ENCODE peak calls at places on chromosomes 1 and 21, in six cellular contexts. N, G, P, M, Z and O are unnamed samples.

GRCh38 chr1:70509996-70510876 is 99.2 kb downstream of the CTH start:
- DNase-seq in M (peak; percentile 95), Z (peak; percentile 73), N (no peak), G (peak; percentile 75), P (peak; percentile 95), O (no peak)

GRCh38 chr1:31164291-31164690 is 75.4 kb downstream of the NKAIN1 start:
- DNase-seq in M (no peak), Z (no peak), P (no peak), N (no peak), G (no peak), O (no peak)

GRCh38 chr1:13807213-13807612 is 107.2 kb downstream of the PRDM2 start:
- DNase-seq in G (no peak), Z (peak; percentile 65), N (no peak), M (no peak), P (no peak), O (no peak)

GRCh38 chr1:98426092-98426491 is 235.4 kb upstream of the SNX7 start:
- DNase-seq in M (no peak), G (no peak), N (no peak), P (no peak), Z (no peak), O (no peak)

GRCh38 chr1:24946861-24947658 is 17.0 kb upstream of the RUNX3 start:
- DNase-seq in M (no peak), N (no peak), P (no peak), G (no peak), Z (peak; percentile 91), O (no peak)

GRCh38 chr21:22258821-22259220 is 1260.6 kb downstream of the NCAM2 start:
- DNase-seq in Z (no peak), G (no peak), M (no peak), N (no peak), P (no peak), O (no peak)

GRCh38 chr1:115112496-115113375 is 23.4 kb upstream of the TSPAN2 start:
- DNase-seq in Z (peak; percentile 26), M (no peak), G (no peak), N (no peak), P (no peak), O (peak; percentile 45)

GRCh38 chr21:26098758-26099157 is 71.8 kb downstream of the APP start:
- DNase-seq in N (no peak), P (no peak), M (peak; percentile 70), G (no peak), Z (no peak), O (no peak)

GRCh38 chr1:156848461-156849150 is 10.3 kb downstream of the INSRR start:
- DNase-seq in Z (peak; percentile 25), M (no peak), G (no peak), P (no peak), N (no peak), O (no peak)

GRCh38 chr1:50279622-50280320 is 143.5 kb downstream of the DMRTA2 start:
- DNase-seq in P (no peak), M (no peak), G (no peak), Z (peak; percentile 10), N (no peak), O (no peak)

GRCh38 chr1:166133276-166133841 is 33.4 kb downstream of the FAM78B start:
- DNase-seq in Z (peak; percentile 57), N (no peak), M (no peak), G (no peak), P (no peak), O (no peak)

GRCh38 chr1:64231153-64231552 is 27.7 kb downstream of the UBE2U start:
- DNase-seq in P (no peak), M (no peak), G (no peak), Z (no peak), N (no peak), O (no peak)

GRCh38 chr1:206766251-206766856 is 4.2 kb upstream of the IL19 start:
- DNase-seq in G (peak; percentile 20), P (peak; percentile 47), M (peak; percentile 41), Z (peak; percentile 89), N (no peak), O (no peak)

GRCh38 chr1:113021430-113022085 is 51.4 kb upstream of the LRIG2 start:
- DNase-seq in G (no peak), M (peak; percentile 83), P (peak; percentile 12), N (no peak), Z (no peak), O (no peak)

GRCh38 chr1:112707217-112708001 is 482 bp upstream of the RHOC start:
- DNase-seq in Z (peak; percentile 88), G (peak; percentile 56), N (peak; percentile 88), P (no peak), M (peak; percentile 84), O (peak; percentile 74)

GRCh38 chr1:232227171-232227740 is 402.7 kb downstream of the SIPA1L2 start:
- DNase-seq in M (no peak), Z (no peak), G (no peak), P (no peak), N (no peak), O (no peak)

GRCh38 chr21:34834852-34835501 is 166.2 kb downstream of the CLIC6 start:
- DNase-seq in P (no peak), M (no peak), G (no peak), Z (no peak), N (no peak), O (no peak)

GRCh38 chr1:71666609-71667008 is 585.8 kb upstream of the ZRANB2 start:
- DNase-seq in N (no peak), M (no peak), P (no peak), Z (no peak), G (no peak), O (no peak)

GRCh38 chr1:54287176-54287650 is 87.2 kb downstream of the MRPL37 start:
- DNase-seq in P (peak; percentile 59), G (peak; percentile 80), Z (no peak), M (no peak), N (no peak), O (no peak)

GRCh38 chr1:167819849-167820683 is 93.9 kb downstream of the ADCY10 start:
- DNase-seq in N (no peak), P (peak; percentile 92), M (peak; percentile 60), Z (peak; percentile 19), G (peak; percentile 67), O (peak; percentile 31)

GRCh38 chr1:118504231-118504644 is 319.2 kb upstream of the SPAG17 start:
- DNase-seq in N (no peak), Z (no peak), M (no peak), G (no peak), P (no peak), O (no peak)

GRCh38 chr1:243980071-243980470 is 71.0 kb upstream of the ZBTB18 start:
- DNase-seq in M (no peak), Z (no peak), N (no peak), G (no peak), P (no peak), O (no peak)

GRCh38 chr1:243979396-243979795 is 71.7 kb upstream of the ZBTB18 start:
- DNase-seq in G (no peak), Z (peak; percentile 18), P (no peak), N (no peak), M (no peak), O (no peak)

GRCh38 chr1:243984788-243985187 is 66.3 kb upstream of the ZBTB18 start:
- DNase-seq in Z (no peak), M (no peak), N (no peak), P (no peak), G (no peak), O (no peak)

GRCh38 chr1:243980471-243980870 is 70.6 kb upstream of the ZBTB18 start:
- DNase-seq in G (no peak), N (no peak), P (no peak), M (no peak), Z (no peak), O (no peak)

GRCh38 chr1:243982451-243983018 is 68.5 kb upstream of the ZBTB18 start:
- DNase-seq in P (no peak), Z (no peak), G (no peak), N (no peak), M (no peak), O (no peak)
- TF ChIP-seq CTCF in P (no peak), Z (no peak), G (peak; percentile 14), N (peak; percentile 41), M (no peak), O (no peak)

DNA sequence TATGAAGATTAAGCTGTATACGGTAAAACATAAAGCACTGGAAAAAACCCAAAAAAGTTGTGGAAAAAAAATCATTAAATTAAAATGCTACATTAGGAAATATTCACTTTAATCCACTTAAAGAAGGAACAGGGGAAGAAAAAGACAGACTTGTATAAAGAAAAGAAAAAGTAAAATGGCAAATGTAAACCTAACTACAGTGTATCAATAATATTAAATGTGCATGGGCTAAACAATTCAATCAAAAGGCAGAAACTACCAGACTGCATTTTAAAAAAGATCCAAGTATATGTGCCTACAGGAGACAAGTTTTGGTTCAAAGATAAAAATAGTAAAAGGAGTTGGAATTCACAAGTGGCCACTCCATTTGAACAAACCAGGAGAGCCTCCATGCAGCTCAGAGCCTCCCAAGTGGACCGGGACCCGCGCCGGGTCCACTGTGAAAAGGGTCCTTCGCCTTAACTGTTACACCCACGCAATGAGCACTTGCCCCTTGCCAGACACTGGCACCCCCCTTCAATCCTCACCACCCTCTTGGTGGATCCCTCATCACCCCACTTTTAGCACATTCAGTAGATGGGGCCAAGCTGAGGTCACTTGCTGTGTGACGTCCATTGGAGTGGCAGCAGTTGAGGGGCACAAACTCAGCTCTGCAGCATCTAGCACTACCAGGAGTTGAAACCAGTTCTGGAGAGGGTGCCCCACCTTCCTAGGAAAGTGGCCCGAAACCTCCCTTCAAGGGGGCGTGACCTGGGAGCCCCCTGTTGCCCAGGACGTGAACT is 887 bp downstream of the C1orf174 start:
- DNase-seq in P (no peak), N (no peak), M (no peak), Z (no peak), G (no peak), O (no peak)
- TF ChIP-seq CTCF in P (no peak), N (no peak), M (no peak), Z (no peak), G (no peak), O (no peak)

GRCh38 chr1:246261641-246262040 is 245.4 kb downstream of the SMYD3 start:
- DNase-seq in P (no peak), Z (no peak), M (no peak), G (no peak), N (no peak), O (no peak)
- TF ChIP-seq CTCF in P (no peak), Z (no peak), M (peak; percentile 13), G (peak; percentile 9), N (peak; percentile 31), O (no peak)

GRCh38 chr1:153658400-153659174 is at the start of gene SNAPIN:
- DNase-seq in P (no peak), N (peak; percentile 91), Z (peak; percentile 91), G (peak; percentile 36), M (peak; percentile 77), O (peak; percentile 94)
- TF ChIP-seq CTCF in P (peak; percentile 26), N (peak; percentile 27), Z (no peak), G (no peak), M (peak; percentile 41), O (no peak)